ENCODE peak calls at places on chromosomes 1 and 21, in six cellular contexts. V, S, R, T, H and M are unnamed samples. For H3K9me3, the result is how much of the 10 kb centered on the place peaks cover.

GRCh38 chr1:199856381-199856780 is 171.1 kb upstream of the NR5A2 start:
- DNase-seq in V (no peak), S (no peak), R (no peak), T (no peak), H (peak), M (no peak)

GRCh38 chr1:110056284-110056680 is 14.2 kb downstream of the ALX3 start:
- DNase-seq in V (no peak), S (no peak), R (no peak), T (no peak), H (no peak), M (no peak)

GRCh38 chr1:197441990-197442389 is 173.9 kb downstream of the CRB1 start:
- DNase-seq in V (peak), S (no peak), R (no peak), T (peak), H (no peak), M (no peak)

GRCh38 chr1:58779837-58780585 is 3.8 kb downstream of the JUN start:
- DNase-seq in V (peak), S (peak), R (no peak), T (peak), H (peak), M (no peak)

GRCh38 chr1:64242895-64243756 is 39.7 kb downstream of the UBE2U start:
- DNase-seq in V (peak), S (no peak), R (no peak), T (peak), H (no peak), M (no peak)

GRCh38 chr1:224205438-224205840 is 22.4 kb downstream of the DEGS1 start:
- DNase-seq in V (peak), S (no peak), R (no peak), T (peak), H (peak), M (no peak)

GRCh38 chr1:160877221-160877620 is 7.8 kb downstream of the ITLN1 start:
- DNase-seq in V (no peak), S (no peak), R (no peak), T (no peak), H (no peak), M (no peak)

GRCh38 chr1:214581785-214582184 is 21.2 kb upstream of the CENPF start:
- DNase-seq in V (peak), S (no peak), R (no peak), T (peak), H (no peak), M (no peak)

GRCh38 chr1:19529570-19530145 is 44.3 kb upstream of the CAPZB start:
- DNase-seq in V (peak), S (no peak), R (no peak), T (peak), H (no peak), M (no peak)

GRCh38 chr1:201553496-201554166 is 14.7 kb downstream of the NAV1 start:
- DNase-seq in V (peak), S (no peak), R (no peak), T (no peak), H (no peak), M (no peak)

GRCh38 chr21:31181089-31181757 is 142.9 kb upstream of the KRTAP19-8 start:
- DNase-seq in V (no peak), S (no peak), R (no peak), T (no peak), H (no peak), M (no peak)

GRCh38 chr1:234770924-234771540 is 161.1 kb upstream of the IRF2BP2 start:
- DNase-seq in V (no peak), S (no peak), R (no peak), T (no peak), H (no peak), M (no peak)

GRCh38 chr1:53069663-53070327 is 7.8 kb downstream of the PODN start:
- DNase-seq in V (no peak), S (peak), R (no peak), T (no peak), H (no peak), M (peak)

GRCh38 chr1:28370220-28371010 is 875 bp downstream of the PHACTR4 start:
- DNase-seq in V (peak), S (no peak), R (no peak), T (peak), H (peak), M (no peak)

GRCh38 chr1:175968486-175969182 is 225.2 kb upstream of the TNR start:
- DNase-seq in V (peak), S (no peak), R (no peak), T (peak), H (peak), M (no peak)

GRCh38 chr1:59605761-59606160 is 209.0 kb upstream of the HOOK1 start:
- DNase-seq in V (peak), S (no peak), R (no peak), T (peak), H (no peak), M (no peak)

GRCh38 chr1:2229032-2229920 is 1.2 kb downstream of the SKI start:
- DNase-seq in V (peak), S (no peak), R (no peak), T (peak), H (peak), M (peak)

GRCh38 chr1:233143266-233143665 is 152.3 kb downstream of the PCNX2 start:
- DNase-seq in V (no peak), S (no peak), R (no peak), T (no peak), H (peak), M (no peak)

GRCh38 chr1:38228718-38229117 is 182.1 kb upstream of the POU3F1 start:
- DNase-seq in V (no peak), S (no peak), R (no peak), T (no peak), H (no peak), M (no peak)

GRCh38 chr1:13784971-13785370 is 85.0 kb downstream of the PRDM2 start:
- DNase-seq in V (peak), S (no peak), R (no peak), T (peak), H (no peak), M (no peak)

GRCh38 chr1:248807067-248807737 is 18.5 kb downstream of the SH3BP5L start:
- DNase-seq in V (peak), S (peak), R (peak), T (peak), H (peak), M (peak)

GRCh38 chr1:226798427-226799411 is 59.6 kb upstream of the ITPKB start:
- DNase-seq in V (no peak), S (no peak), R (no peak), T (no peak), H (no peak), M (no peak)

GRCh38 chr1:7526196-7526866 is 244.8 kb upstream of the VAMP3 start:
- DNase-seq in V (no peak), S (no peak), R (no peak), T (no peak), H (peak), M (no peak)

GRCh38 chr1:215530401-215530984 is 36.6 kb upstream of the KCTD3 start:
- DNase-seq in V (no peak), S (no peak), R (no peak), T (no peak), H (peak), M (no peak)

GRCh38 chr1:38029725-38030511 is 16.7 kb downstream of the POU3F1 start:
- DNase-seq in V (peak), S (peak), R (no peak), T (peak), H (no peak), M (peak)

GRCh38 chr1:15621975-15622374 is 4.7 kb downstream of the DDI2 start:
- DNase-seq in V (no peak), S (no peak), R (no peak), T (peak), H (no peak), M (no peak)

GRCh38 chr1:216034506-216034905 is 388.7 kb downstream of the USH2A start:
- DNase-seq in V (peak), S (peak), R (peak), T (peak), H (peak), M (no peak)

GRCh38 chr1:6899621-6900020 is 114.4 kb downstream of the CAMTA1 start:
- DNase-seq in V (no peak), S (no peak), R (no peak), T (no peak), H (no peak), M (no peak)

GRCh38 chr1:44029260-44029910 is 1.9 kb downstream of the SLC6A9 start:
- DNase-seq in V (no peak), S (no peak), R (no peak), T (no peak), H (no peak), M (no peak)

GRCh38 chr1:44031051-44031899 is at the start of gene SLC6A9:
- DNase-seq in V (peak), S (peak), R (peak), T (peak), H (peak), M (peak)

GRCh38 chr1:44031900-44032817 is 897 bp upstream of the SLC6A9 start:
- DNase-seq in V (peak), S (peak), R (no peak), T (no peak), H (no peak), M (no peak)

GRCh38 chr1:44029911-44030605 is 1.2 kb downstream of the SLC6A9 start:
- DNase-seq in V (peak), S (peak), R (peak), T (peak), H (peak), M (no peak)

GRCh38 chr1:44030606-44031050 is 634 bp downstream of the SLC6A9 start:
- DNase-seq in V (peak), S (peak), R (peak), T (peak), H (peak), M (no peak)
- H2BK5ac ChIP-seq in V (no peak), S (no peak), R (peak), T (peak), H (peak), M (peak)

DNA sequence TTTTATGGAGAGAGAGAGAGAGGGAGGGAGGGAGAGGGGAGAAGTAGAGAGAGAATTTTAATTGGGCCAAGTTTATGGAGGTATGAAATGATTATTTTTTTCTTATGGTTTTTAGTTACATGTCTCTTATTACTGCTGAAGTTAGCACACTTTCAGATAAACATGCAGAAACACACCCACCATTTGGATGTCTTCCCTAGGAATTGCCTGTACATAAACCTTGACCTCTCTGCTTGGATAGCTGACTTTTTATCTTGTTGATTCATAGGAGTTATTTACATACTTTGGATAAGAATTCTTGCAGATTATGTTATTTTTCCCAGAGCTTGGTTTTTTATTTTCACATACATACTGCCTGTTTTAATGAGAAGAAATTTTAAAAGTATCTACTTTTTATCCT is 310.2 kb upstream of the ADAMTS5 start:
- DNase-seq in V (peak), S (no peak), R (no peak), T (peak), H (no peak), M (no peak)
- H3K9me3 ChIP-seq in V (under half), S (under half), R (under half), T (under half), H (under half), M (under half)

DNA sequence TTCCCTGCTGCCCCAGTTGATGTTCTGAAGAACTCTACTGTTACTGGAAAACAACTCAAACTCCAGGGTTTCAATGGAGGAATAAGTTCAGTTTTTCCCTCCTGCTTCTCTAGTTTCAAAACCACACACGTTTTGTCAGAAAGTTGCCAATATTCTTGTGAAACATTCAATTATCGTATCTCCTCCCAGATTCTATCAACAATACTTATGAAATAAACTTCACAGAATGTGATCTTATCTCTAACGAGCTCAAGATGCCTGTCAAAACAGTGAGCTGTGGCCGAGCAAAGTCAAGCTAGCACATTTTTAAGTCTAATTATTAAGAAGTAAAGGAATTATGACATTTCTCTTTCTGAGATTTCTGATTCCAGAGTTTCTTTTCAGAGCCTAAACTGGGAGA is 4.6 kb downstream of the OR2B11 start:
- DNase-seq in V (no peak), S (no peak), R (no peak), T (no peak), H (peak), M (no peak)
- H2BK5ac ChIP-seq in V (no peak), S (no peak), R (no peak), T (no peak), H (no peak), M (no peak)

GRCh38 chr1:228882785-228883450 is 147.6 kb downstream of the RHOU start:
- DNase-seq in V (no peak), S (no peak), R (no peak), T (no peak), H (no peak), M (peak)

GRCh38 chr1:228882041-228882784 is 146.9 kb downstream of the RHOU start:
- DNase-seq in V (no peak), S (no peak), R (no peak), T (no peak), H (no peak), M (no peak)

GRCh38 chr1:228884615-228885566 is 149.6 kb downstream of the RHOU start:
- DNase-seq in V (peak), S (no peak), R (no peak), T (peak), H (no peak), M (no peak)

GRCh38 chr1:228884196-228884595 is 148.9 kb downstream of the RHOU start:
- DNase-seq in V (no peak), S (no peak), R (no peak), T (no peak), H (no peak), M (no peak)

DNA sequence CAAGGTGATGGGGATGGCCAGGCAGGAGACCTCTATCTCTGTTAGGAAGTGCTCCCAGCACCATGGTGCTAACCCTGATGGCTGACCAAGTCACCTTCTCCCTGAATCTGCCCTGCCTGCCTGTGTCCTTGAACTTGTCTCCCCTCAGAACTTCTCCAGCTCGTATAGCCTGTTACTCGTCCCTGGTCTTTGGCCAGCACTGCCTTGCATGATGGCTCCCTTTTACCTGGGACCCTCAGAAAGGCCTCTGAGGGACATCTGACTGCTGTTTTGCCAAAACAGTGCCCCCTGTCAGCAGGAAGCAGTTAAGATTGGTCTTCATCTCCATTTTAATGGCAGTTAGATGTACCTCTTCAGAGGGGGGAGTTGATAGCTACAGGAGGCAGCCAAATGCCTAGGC is 148.3 kb downstream of the RHOU start:
- DNase-seq in V (no peak), S (no peak), R (no peak), T (no peak), H (no peak), M (peak)
- H3K9me3 ChIP-seq in V (under half), S (under half), R (under half), T (under half), H (under half), M (under half)

GRCh38 chr1:36225298-36225899 is 1.2 kb downstream of the THRAP3 start:
- DNase-seq in V (peak), S (no peak), R (no peak), T (no peak), H (no peak), M (no peak)

GRCh38 chr1:36222481-36223372 is 1.5 kb upstream of the THRAP3 start:
- DNase-seq in V (peak), S (no peak), R (no peak), T (no peak), H (no peak), M (no peak)

GRCh38 chr1:36224537-36225297 is 474 bp downstream of the THRAP3 start:
- DNase-seq in V (peak), S (peak), R (peak), T (peak), H (peak), M (peak)

GRCh38 chr1:36223373-36223995 is 759 bp upstream of the THRAP3 start:
- DNase-seq in V (peak), S (no peak), R (no peak), T (peak), H (no peak), M (no peak)

GRCh38 chr1:36223996-36224536 is at the start of gene THRAP3:
- DNase-seq in V (peak), S (peak), R (peak), T (peak), H (peak), M (peak)
- H2BK5ac ChIP-seq in V (peak), S (peak), R (peak), T (peak), H (peak), M (peak)

DNA sequence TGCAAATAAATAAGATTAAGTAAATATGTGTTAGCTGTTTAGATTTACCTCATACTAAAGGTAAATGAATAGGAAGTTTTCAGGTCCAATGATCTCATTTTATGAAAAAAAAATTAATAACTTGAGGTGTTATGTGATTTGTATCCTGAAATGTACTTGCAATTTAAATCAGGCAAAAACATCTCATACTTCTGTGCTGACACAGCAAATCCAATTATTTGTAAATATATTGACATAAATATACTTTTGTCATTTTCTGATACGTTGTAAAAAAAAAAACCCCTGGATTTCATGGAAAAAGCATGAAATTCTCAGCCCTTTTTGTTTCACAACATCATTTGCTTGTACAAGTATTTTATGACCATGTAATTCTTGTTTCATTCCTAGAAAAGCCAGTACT is 184.1 kb upstream of the NCAM2 start:
- DNase-seq in V (no peak), S (no peak), R (no peak), T (no peak), H (no peak), M (no peak)
- H3K9me3 ChIP-seq in V (under half), S (under half), R (under half), T (under half), H (under half), M (under half)

DNA sequence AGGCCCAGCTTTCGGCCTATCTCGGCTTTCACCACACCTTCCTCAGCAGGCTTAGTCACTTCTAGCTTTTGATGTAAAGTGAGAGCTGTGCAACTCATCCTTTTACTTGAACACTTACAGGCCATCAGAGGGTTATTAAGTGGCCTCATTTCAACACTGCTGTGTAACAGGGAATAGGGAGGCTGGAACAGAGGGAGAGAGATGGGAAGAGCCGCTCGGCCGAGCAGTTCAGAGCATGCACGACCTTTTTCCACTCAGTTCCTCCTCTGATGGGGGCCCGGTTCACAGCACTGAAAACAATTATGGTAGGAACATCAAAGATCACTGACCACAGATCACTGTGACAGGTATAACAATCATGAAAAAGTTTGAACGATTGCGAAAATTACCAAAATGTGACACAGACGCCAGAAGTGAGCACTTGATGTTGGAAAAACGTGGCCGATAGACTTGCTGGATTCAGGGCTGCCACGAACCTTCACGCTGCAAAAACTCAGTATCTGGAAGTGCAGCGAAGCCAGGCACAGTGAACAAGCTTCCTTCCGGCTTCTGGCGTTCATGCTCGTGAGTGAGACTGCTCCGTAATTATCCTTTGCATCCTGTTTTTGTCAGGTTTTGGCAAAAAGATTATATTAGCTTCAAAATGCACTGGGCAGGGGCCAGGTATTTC is 28.6 kb downstream of the AGPAT3 start:
- DNase-seq in V (no peak), S (no peak), R (no peak), T (no peak), H (no peak), M (no peak)
- H2BK5ac ChIP-seq in V (no peak), S (no peak), R (no peak), T (no peak), H (no peak), M (no peak)

DNA sequence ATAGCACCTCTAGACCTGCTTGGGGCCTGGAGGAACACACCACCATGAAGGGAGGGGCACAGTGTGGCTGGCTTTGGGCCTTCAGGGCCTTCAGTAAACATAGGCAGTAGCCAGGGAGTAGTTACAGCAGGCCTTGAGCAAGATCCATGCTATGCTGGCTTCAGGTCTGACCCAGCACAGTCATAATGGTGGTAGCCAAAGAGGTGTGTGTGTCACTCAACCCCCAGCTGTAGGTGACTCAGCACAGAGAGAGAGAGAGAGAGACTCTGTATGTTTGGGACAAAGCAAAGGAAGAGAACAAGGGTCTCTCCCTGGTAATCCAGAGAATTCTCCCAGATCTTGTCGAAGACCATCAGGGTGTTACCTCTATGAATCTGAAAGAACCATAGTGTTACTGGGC is 250.5 kb upstream of the PKN2 start:
- DNase-seq in V (peak), S (no peak), R (no peak), T (no peak), H (peak), M (no peak)
- H3K9me3 ChIP-seq in V (under half), S (under half), R (under half), T (under half), H (under half), M (under half)